ENCODE peak calls at places on chromosomes 11 and 22, in nine cellular contexts. G is CD8-positive, alpha-beta memory T cell; U is body of pancreas; M is ELR; A is astrocyte of the spinal cord; H is kidney glomerular epithelial cell; O is stimulated activated naive CD8-positive, alpha-beta T cell treated with anti-CD3 and anti-CD28 coated beads, Interleukin-15, Interleukin-2, amounts not matched to agents 100 U/mL and 50 U/mL, for 24 hours; C is activated CD4-positive, alpha-beta T cell treated with anti-CD3 and anti-CD28 coated beads, Interleukin-2, amount 50 U/mL, for 1 hour; J is caudate nucleus. I is an unnamed sample.

GRCh38 chr22:32583921-32584335 is 109.3 kb downstream of the FBXO7 start:
- DNase-seq in G (no peak), U (no peak), M (no peak), A (no peak), H (no peak), O (no peak), C (no peak), J (no peak), I (no peak)

GRCh38 chr11:17415523-17416104 is 27.2 kb upstream of the KCNJ11 start:
- DNase-seq in G (no peak), U (no peak), M (no peak), A (no peak), H (no peak), O (no peak), C (no peak), J (no peak), I (no peak)

GRCh38 chr11:119148855-119149370 is at the start of gene ABCG4:
- DNase-seq in G (no peak), U (peak), M (peak), A (no peak), H (no peak), O (peak), C (peak), J (no peak), I (peak)

GRCh38 chr11:63680842-63681207 is 475 bp upstream of the RTN3 start:
- DNase-seq in G (peak), U (no peak), M (peak), A (no peak), H (no peak), O (peak), C (no peak), J (peak), I (peak)

GRCh38 chr11:68013611-68014156 is 3.6 kb downstream of the ALDH3B1 start:
- DNase-seq in G (no peak), U (no peak), M (no peak), A (no peak), H (no peak), O (no peak), C (no peak), J (no peak), I (no peak)

GRCh38 chr11:19876750-19877149 is 164.1 kb downstream of the NAV2 start:
- DNase-seq in G (no peak), U (no peak), M (no peak), A (no peak), H (no peak), O (no peak), C (no peak), J (no peak), I (no peak)

GRCh38 chr22:45084400-45084920 is 74.7 kb upstream of the PHF21B start:
- DNase-seq in G (no peak), U (no peak), M (no peak), A (no peak), H (no peak), O (no peak), C (no peak), J (no peak), I (no peak)

GRCh38 chr22:35517769-35518530 is 22.7 kb upstream of the RASD2 start:
- DNase-seq in G (no peak), U (no peak), M (no peak), A (no peak), H (no peak), O (no peak), C (no peak), J (no peak), I (peak)

GRCh38 chr11:17736921-17737817 is 2.6 kb downstream of the KCNC1 start:
- DNase-seq in G (peak), U (no peak), M (no peak), A (no peak), H (no peak), O (no peak), C (no peak), J (no peak), I (no peak)

GRCh38 chr11:76090821-76091220 is 115.5 kb downstream of the WNT11 start:
- DNase-seq in G (no peak), U (no peak), M (no peak), A (no peak), H (no peak), O (no peak), C (no peak), J (no peak), I (no peak)

GRCh38 chr11:65152157-65152556 is 17.8 kb upstream of the SYVN1 start:
- DNase-seq in G (no peak), U (no peak), M (no peak), A (no peak), H (no peak), O (no peak), C (no peak), J (no peak), I (no peak)

GRCh38 chr11:128302425-128303186 is 284.8 kb downstream of the ETS1 start:
- DNase-seq in G (peak), U (no peak), M (no peak), A (no peak), H (no peak), O (no peak), C (peak), J (no peak), I (no peak)

GRCh38 chr11:94793002-94793401 is 24.8 kb downstream of the AMOTL1 start:
- DNase-seq in G (no peak), U (no peak), M (peak), A (no peak), H (peak), O (no peak), C (no peak), J (no peak), I (no peak)

GRCh38 chr11:112718483-112718882 is 242.7 kb upstream of the NCAM1 start:
- DNase-seq in G (no peak), U (no peak), M (no peak), A (no peak), H (no peak), O (no peak), C (no peak), J (no peak), I (no peak)

GRCh38 chr11:119891392-119891791 is 162.4 kb upstream of the NECTIN1 start:
- DNase-seq in G (no peak), U (no peak), M (no peak), A (no peak), H (no peak), O (no peak), C (no peak), J (peak), I (no peak)